ENCODE peak calls at places on chromosomes 1 and 21, in nine cellular contexts. K, H, R, E, P, T, Y, Q and U are unnamed samples.
A peak's percentile ranks its signal among the peaks of the same experiment; 100 is the strongest.

GRCh38 chr1:176669782-176670181 is 206.8 kb downstream of the PAPPA2 start:
- DNase-seq in K (no peak), H (no peak), R (no peak), E (no peak), P (no peak), T (no peak), Y (no peak), Q (no peak), U (no peak)

GRCh38 chr1:19084206-19084738 is 125.8 kb downstream of the UBR4 start:
- DNase-seq in K (no peak), H (no peak), R (no peak), E (no peak), P (no peak), T (no peak), Y (no peak), Q (no peak), U (no peak)

GRCh38 chr1:75503221-75503974 is 107.5 kb downstream of the SLC44A5 start:
- DNase-seq in K (no peak), H (no peak), R (no peak), E (no peak), P (no peak), T (no peak), Y (no peak), Q (no peak), U (no peak)

GRCh38 chr1:161172776-161173376 is 4.4 kb downstream of the B4GALT3 start:
- DNase-seq in K (peak; percentile 97), H (no peak), R (peak; percentile 86), E (no peak), P (no peak), T (no peak), Y (no peak), Q (no peak), U (no peak)

GRCh38 chr1:9066945-9067807 is 2.3 kb downstream of the SLC2A5 start:
- DNase-seq in K (peak; percentile 95), H (peak; percentile 43), R (peak; percentile 90), E (no peak), P (no peak), T (peak; percentile 54), Y (no peak), Q (no peak), U (no peak)

GRCh38 chr1:215344534-215344933 is 222.6 kb upstream of the KCTD3 start:
- DNase-seq in K (no peak), H (no peak), R (no peak), E (no peak), P (no peak), T (no peak), Y (no peak), Q (no peak), U (no peak)

GRCh38 chr1:166869318-166870099 is 6.6 kb downstream of the TADA1 start:
- DNase-seq in K (no peak), H (no peak), R (no peak), E (no peak), P (no peak), T (no peak), Y (no peak), Q (no peak), U (no peak)

GRCh38 chr1:17207966-17208418 is 3.1 kb downstream of the PADI1 start:
- DNase-seq in K (peak; percentile 52), H (no peak), R (peak; percentile 69), E (no peak), P (peak; percentile 70), T (no peak), Y (no peak), Q (no peak), U (no peak)

GRCh38 chr1:228149341-228150020 is at the start of gene GJC2:
- DNase-seq in K (no peak), H (no peak), R (no peak), E (no peak), P (no peak), T (peak; percentile 45), Y (peak; percentile 43), Q (no peak), U (no peak)

GRCh38 chr1:222994506-222995229 is 148.4 kb downstream of the TLR5 start:
- DNase-seq in K (peak; percentile 39), H (no peak), R (no peak), E (no peak), P (no peak), T (no peak), Y (no peak), Q (no peak), U (no peak)

GRCh38 chr1:116824631-116825399 is 70.6 kb downstream of the CD2 start:
- DNase-seq in K (no peak), H (no peak), R (no peak), E (no peak), P (no peak), T (no peak), Y (no peak), Q (no peak), U (no peak)

GRCh38 chr21:21165063-21165645 is 166.9 kb downstream of the NCAM2 start:
- DNase-seq in K (peak; percentile 90), H (no peak), R (peak; percentile 85), E (no peak), P (no peak), T (no peak), Y (no peak), Q (no peak), U (no peak)

GRCh38 chr1:97209381-97209780 is 487.8 kb downstream of the PTBP2 start:
- DNase-seq in K (no peak), H (no peak), R (no peak), E (no peak), P (no peak), T (no peak), Y (no peak), Q (no peak), U (no peak)

GRCh38 chr1:160097911-160098851 is at the start of gene IGSF8:
- DNase-seq in K (peak; percentile 66), H (peak; percentile 92), R (peak; percentile 59), E (peak; percentile 90), P (peak; percentile 78), T (peak; percentile 86), Y (peak; percentile 96), Q (peak; percentile 97), U (peak; percentile 56)

GRCh38 chr1:247962911-247963588 is 2.0 kb upstream of the OR2AK2 start:
- DNase-seq in K (no peak), H (no peak), R (no peak), E (no peak), P (no peak), T (no peak), Y (no peak), Q (no peak), U (no peak)

GRCh38 chr1:236021424-236022135 is 43.3 kb downstream of the NID1 start:
- DNase-seq in K (no peak), H (no peak), R (no peak), E (no peak), P (no peak), T (no peak), Y (no peak), Q (no peak), U (no peak)

GRCh38 chr1:214107322-214108096 is 119.7 kb downstream of the PROX1 start:
- DNase-seq in K (no peak), H (no peak), R (no peak), E (no peak), P (no peak), T (no peak), Y (no peak), Q (no peak), U (no peak)

GRCh38 chr1:109883248-109883955 is 27.2 kb upstream of the CSF1 start:
- DNase-seq in K (no peak), H (no peak), R (no peak), E (no peak), P (no peak), T (peak; percentile 41), Y (no peak), Q (peak; percentile 80), U (no peak)

GRCh38 chr1:235074335-235075120 is 54.1 kb downstream of the TOMM20 start:
- DNase-seq in K (peak; percentile 77), H (no peak), R (peak; percentile 66), E (no peak), P (peak; percentile 40), T (no peak), Y (peak; percentile 55), Q (no peak), U (no peak)

GRCh38 chr1:67535474-67535873 is 105.3 kb upstream of the SERBP1 start:
- DNase-seq in K (peak; percentile 80), H (peak; percentile 81), R (peak; percentile 83), E (peak; percentile 38), P (peak; percentile 55), T (peak; percentile 72), Y (peak; percentile 88), Q (peak; percentile 92), U (peak; percentile 41)

GRCh38 chr1:50060279-50060678 is 36.5 kb upstream of the AGBL4 start:
- DNase-seq in K (no peak), H (no peak), R (no peak), E (no peak), P (no peak), T (no peak), Y (no peak), Q (no peak), U (no peak)
- H3K4me3 ChIP-seq in K (no peak overlapping the region), H (no peak overlapping the region), R (no peak overlapping the region), E (no peak overlapping the region), P (no peak overlapping the region), T (no peak overlapping the region), Y (no peak overlapping the region), Q (no peak overlapping the region), U (no peak overlapping the region)

DNA sequence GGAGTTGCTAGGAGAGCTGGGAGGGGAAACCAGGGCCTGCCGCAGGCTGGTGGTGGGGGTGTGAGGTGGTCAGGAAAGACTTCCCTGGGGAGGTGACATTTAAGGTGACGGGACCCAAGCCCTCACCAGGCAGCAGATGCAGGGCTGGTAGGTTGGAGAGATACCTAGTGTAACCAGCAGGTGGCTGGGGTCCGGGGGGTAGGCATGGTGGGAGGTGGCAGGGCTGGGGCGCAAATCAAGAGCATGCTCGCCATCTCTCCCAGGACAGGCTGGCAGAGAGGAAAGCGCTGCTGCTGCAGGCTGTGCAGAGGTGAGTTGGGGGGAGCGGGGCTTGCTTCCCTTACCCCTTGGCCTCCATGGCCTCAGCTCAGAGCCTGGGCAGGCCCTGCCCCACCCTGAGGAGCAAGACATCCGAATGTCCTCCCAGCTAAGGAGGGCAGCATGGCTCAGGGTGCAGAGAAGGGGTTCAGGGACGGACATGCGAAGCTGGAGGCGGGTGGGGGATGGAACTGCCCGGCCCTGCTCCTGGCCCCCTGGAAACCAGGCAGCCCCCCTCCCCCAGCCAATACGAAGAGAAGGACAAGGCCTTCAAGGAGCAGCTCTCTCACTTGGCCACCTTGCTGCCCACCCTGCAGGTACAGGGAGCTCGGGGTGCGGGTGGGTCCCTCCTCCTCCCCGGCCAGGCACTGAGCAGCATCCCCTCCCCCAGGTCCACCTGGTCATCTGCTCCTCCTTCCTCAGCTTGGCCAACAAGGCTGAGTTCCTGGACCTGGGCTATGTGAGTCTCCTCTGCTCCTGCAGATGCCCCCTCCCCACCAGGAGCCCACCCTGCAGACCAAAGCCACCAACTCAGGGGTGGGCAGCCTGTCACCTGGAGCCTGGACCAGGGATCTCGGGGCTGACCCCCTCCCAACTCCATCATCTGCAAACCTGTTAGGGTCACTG is 4.0 kb downstream of the RNF207 start:
- DNase-seq in K (no peak), H (no peak), R (no peak), E (no peak), P (no peak), T (no peak), Y (no peak), Q (no peak), U (no peak)
- TF ChIP-seq CTCF in K (no peak), H (no peak), R (peak; percentile 45), E (no peak), P (no peak), T (no peak), Y (no peak), Q (no peak), U (peak; percentile 11)

GRCh38 chr1:95440511-95440910 is 206.5 kb downstream of the RWDD3 start:
- DNase-seq in K (no peak), H (no peak), R (no peak), E (no peak), P (no peak), T (no peak), Y (no peak), Q (no peak), U (no peak)
- H3K4me3 ChIP-seq in K (no peak overlapping the region), H (no peak overlapping the region), R (no peak overlapping the region), E (no peak overlapping the region), P (no peak overlapping the region), T (no peak overlapping the region), Y (no peak overlapping the region), Q (no peak overlapping the region), U (no peak overlapping the region)

GRCh38 chr1:42846257-42847110 is at the start of gene ZNF691:
- DNase-seq in K (peak; percentile 95), H (peak; percentile 93), R (peak; percentile 99), E (peak; percentile 93), P (peak; percentile 94), T (peak; percentile 91), Y (peak; percentile 96), Q (peak; percentile 96), U (peak; percentile 95)
- TF ChIP-seq CTCF in K (peak; percentile 50), H (peak; percentile 10), R (peak; percentile 69), E (peak; percentile 53), P (no peak), T (peak; percentile 53), Y (peak; percentile 52), Q (no peak), U (peak; percentile 47)